ENCODE peak calls at places on chromosomes 11 and 22, in eight cellular contexts. One of them, this sample, is unnamed.

GRCh38 chr11:898540-899190 is 11.9 kb downstream of the CHID1 start:
- DNase-seq in glomerular endothelial cell: no peak
- DNase-seq in M059J: peak
- DNase-seq in cerebellar nuclear complex: peak
- DNase-seq in Caco-2: no peak
- DNase-seq in lung: no peak
- DNase-seq in stimulated activated CD4-positive, alpha-beta T cell treated with anti-CD3 and anti-CD28 coated beads, Interleukin-1b, Interleukin-23, amount 100 ng/mL, for 24 hours: no peak
- DNase-seq in LoVo: no peak
- DNase-seq in this sample: no peak

GRCh38 chr11:61914471-61915171 is 2.7 kb downstream of the RAB3IL1 start:
- DNase-seq in glomerular endothelial cell: no peak
- DNase-seq in M059J: no peak
- DNase-seq in cerebellar nuclear complex: no peak
- DNase-seq in Caco-2: peak
- DNase-seq in lung: no peak
- DNase-seq in stimulated activated CD4-positive, alpha-beta T cell treated with anti-CD3 and anti-CD28 coated beads, Interleukin-1b, Interleukin-23, amount 100 ng/mL, for 24 hours: no peak
- DNase-seq in LoVo: no peak
- DNase-seq in this sample: no peak

GRCh38 chr11:133418218-133418617 is 114.1 kb downstream of the OPCML start:
- DNase-seq in glomerular endothelial cell: no peak
- DNase-seq in M059J: no peak
- DNase-seq in cerebellar nuclear complex: no peak
- DNase-seq in Caco-2: no peak
- DNase-seq in lung: no peak
- DNase-seq in stimulated activated CD4-positive, alpha-beta T cell treated with anti-CD3 and anti-CD28 coated beads, Interleukin-1b, Interleukin-23, amount 100 ng/mL, for 24 hours: no peak
- DNase-seq in LoVo: no peak
- DNase-seq in this sample: no peak

GRCh38 chr11:128279861-128280260 is 307.5 kb downstream of the ETS1 start:
- DNase-seq in glomerular endothelial cell: no peak
- DNase-seq in M059J: peak
- DNase-seq in cerebellar nuclear complex: no peak
- DNase-seq in Caco-2: no peak
- DNase-seq in lung: no peak
- DNase-seq in stimulated activated CD4-positive, alpha-beta T cell treated with anti-CD3 and anti-CD28 coated beads, Interleukin-1b, Interleukin-23, amount 100 ng/mL, for 24 hours: no peak
- DNase-seq in LoVo: peak
- DNase-seq in this sample: no peak

GRCh38 chr22:18091916-18092526 is 14.2 kb downstream of the PEX26 start:
- DNase-seq in glomerular endothelial cell: no peak
- DNase-seq in M059J: no peak
- DNase-seq in cerebellar nuclear complex: no peak
- DNase-seq in Caco-2: peak
- DNase-seq in lung: peak
- DNase-seq in stimulated activated CD4-positive, alpha-beta T cell treated with anti-CD3 and anti-CD28 coated beads, Interleukin-1b, Interleukin-23, amount 100 ng/mL, for 24 hours: no peak
- DNase-seq in LoVo: peak
- DNase-seq in this sample: peak

GRCh38 chr11:71421392-71421950 is 26.7 kb downstream of the DHCR7 start:
- DNase-seq in glomerular endothelial cell: no peak
- DNase-seq in M059J: no peak
- DNase-seq in cerebellar nuclear complex: no peak
- DNase-seq in Caco-2: no peak
- DNase-seq in lung: no peak
- DNase-seq in stimulated activated CD4-positive, alpha-beta T cell treated with anti-CD3 and anti-CD28 coated beads, Interleukin-1b, Interleukin-23, amount 100 ng/mL, for 24 hours: no peak
- DNase-seq in LoVo: no peak
- DNase-seq in this sample: no peak

GRCh38 chr11:100562102-100562501 is 125.0 kb upstream of the ARHGAP42 start:
- DNase-seq in glomerular endothelial cell: peak
- DNase-seq in M059J: peak
- DNase-seq in cerebellar nuclear complex: no peak
- DNase-seq in Caco-2: no peak
- DNase-seq in lung: no peak
- DNase-seq in stimulated activated CD4-positive, alpha-beta T cell treated with anti-CD3 and anti-CD28 coated beads, Interleukin-1b, Interleukin-23, amount 100 ng/mL, for 24 hours: no peak
- DNase-seq in LoVo: no peak
- DNase-seq in this sample: no peak

GRCh38 chr11:15841898-15842297 is 514.4 kb downstream of the SOX6 start:
- DNase-seq in glomerular endothelial cell: no peak
- DNase-seq in M059J: no peak
- DNase-seq in cerebellar nuclear complex: no peak
- DNase-seq in Caco-2: no peak
- DNase-seq in lung: no peak
- DNase-seq in stimulated activated CD4-positive, alpha-beta T cell treated with anti-CD3 and anti-CD28 coated beads, Interleukin-1b, Interleukin-23, amount 100 ng/mL, for 24 hours: no peak
- DNase-seq in LoVo: no peak
- DNase-seq in this sample: no peak

GRCh38 chr11:118441770-118442169 is 5.5 kb downstream of the KMT2A start:
- DNase-seq in glomerular endothelial cell: no peak
- DNase-seq in M059J: no peak
- DNase-seq in cerebellar nuclear complex: no peak
- DNase-seq in Caco-2: no peak
- DNase-seq in lung: no peak
- DNase-seq in stimulated activated CD4-positive, alpha-beta T cell treated with anti-CD3 and anti-CD28 coated beads, Interleukin-1b, Interleukin-23, amount 100 ng/mL, for 24 hours: no peak
- DNase-seq in LoVo: no peak
- DNase-seq in this sample: no peak

This sample was measured in hepatocyte.